ENCODE peak calls at places on chromosomes 12 and 14, in six cellular contexts. X is stomach, D is adrenal gland, C is A549, Y is HepG2, V is tibial nerve. K is an unnamed sample.

GRCh38 chr14:95292660-95293425 is 26.9 kb downstream of the CLMN start:
- DNase-seq in X (no peak), D (no peak), V (no peak), Y (no peak), C (no peak), K (no peak)

GRCh38 chr12:88553941-88554658 is 26.2 kb downstream of the KITLG start:
- DNase-seq in V (peak), D (no peak), Y (peak), X (no peak), C (no peak), K (no peak)

GRCh38 chr14:83347874-83348273 is 1814.2 kb upstream of the SEL1L start:
- DNase-seq in D (no peak), X (no peak), V (no peak), Y (no peak), C (no peak), K (no peak)

GRCh38 chr12:92462049-92462448 is 240.7 kb upstream of the PLEKHG7 start:
- DNase-seq in V (no peak), Y (peak), D (no peak), X (no peak), C (no peak), K (no peak)

GRCh38 chr12:81296556-81297305 is 218.9 kb downstream of the ACSS3 start:
- DNase-seq in D (peak), V (no peak), C (no peak), X (no peak), Y (no peak), K (peak)

GRCh38 chr14:104603623-104604401 is 760 bp downstream of the TMEM179 start:
- DNase-seq in C (no peak), V (no peak), Y (no peak), X (no peak), D (no peak), K (no peak)

GRCh38 chr12:58727526-58727925 is 192.8 kb downstream of the LRIG3 start:
- DNase-seq in Y (no peak), X (no peak), V (no peak), C (no peak), D (no peak), K (no peak)

GRCh38 chr14:67653651-67654280 is 20.7 kb downstream of the VTI1B start:
- DNase-seq in Y (no peak), D (no peak), X (no peak), C (no peak), V (no peak), K (no peak)

GRCh38 chr12:130589391-130590317 is 126.4 kb downstream of the RIMBP2 start:
- DNase-seq in V (no peak), X (no peak), Y (no peak), D (no peak), C (no peak), K (no peak)

GRCh38 chr12:91113621-91114020 is 2.3 kb upstream of the LUM start:
- DNase-seq in V (no peak), X (no peak), C (no peak), Y (no peak), D (no peak), K (no peak)

GRCh38 chr12:100591979-100592378 is 18.5 kb downstream of the GAS2L3 start:
- DNase-seq in X (no peak), C (no peak), Y (peak), V (no peak), D (no peak), K (no peak)

GRCh38 chr14:104743461-104744380 is 9.2 kb upstream of the SIVA1 start:
- DNase-seq in D (no peak), Y (no peak), C (no peak), X (no peak), V (no peak), K (no peak)

GRCh38 chr12:57522019-57522886 is at the start of gene MBD6:
- DNase-seq in Y (peak), C (peak), X (peak), D (peak), V (peak), K (peak)
- TF ChIP-seq POLR2A in Y (peak), C (no peak), X (no peak), D (peak), V (peak), K (peak)

DNA sequence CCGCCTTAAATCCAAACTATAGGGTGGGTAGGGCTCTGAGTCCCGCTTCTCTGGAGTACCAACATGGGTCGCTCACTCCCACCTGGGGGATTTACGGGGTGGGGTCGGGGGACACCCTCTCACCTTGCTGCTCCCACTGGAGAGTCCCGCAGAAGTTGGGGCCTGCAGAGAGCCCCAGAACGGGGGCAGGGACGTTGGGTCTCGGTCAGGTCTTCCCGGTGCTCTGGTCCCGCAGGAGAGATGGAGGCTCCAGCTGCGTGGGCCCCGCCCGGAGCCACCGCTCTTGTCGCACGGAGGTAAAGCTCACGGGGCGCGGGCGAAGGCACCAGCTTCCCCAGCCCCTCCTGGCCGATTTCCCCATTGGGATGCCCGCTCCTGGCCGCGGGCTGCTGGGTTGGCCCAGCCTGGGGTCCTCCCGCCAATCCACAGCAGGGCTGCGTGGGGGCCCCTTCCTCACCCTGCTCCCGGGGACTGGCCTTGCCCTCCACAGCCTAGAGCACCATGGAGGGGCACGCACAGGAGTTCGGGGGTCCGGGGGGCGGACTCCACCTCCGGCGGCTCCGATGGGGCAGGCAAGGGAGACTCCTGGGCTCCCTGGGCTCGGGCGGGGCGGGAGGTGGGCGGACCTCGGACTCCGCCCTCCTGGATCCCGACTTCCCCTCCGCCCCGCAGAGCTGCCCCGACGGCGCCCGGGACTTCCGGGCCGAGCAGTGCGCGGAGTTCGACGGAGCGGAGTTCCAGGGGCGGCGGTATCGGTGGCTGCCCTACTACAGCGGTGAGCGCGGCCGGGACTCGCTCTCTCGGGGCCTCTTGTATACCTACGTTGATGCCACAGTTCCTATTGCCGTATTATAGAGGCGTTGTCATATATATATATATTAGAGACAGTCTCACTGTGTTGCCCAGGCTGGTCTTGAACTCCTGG is 8.4 kb downstream of the PAPLN start:
- DNase-seq in V (no peak), Y (no peak), D (no peak), X (peak), C (no peak), K (no peak)
- TF ChIP-seq POLR2A in V (no peak), Y (no peak), D (no peak), X (no peak), C (no peak), K (no peak)

GRCh38 chr12:109111775-109112491 is 4.5 kb upstream of the ACACB start:
- DNase-seq in X (peak), Y (peak), C (peak), D (peak), V (peak), K (no peak)
- TF ChIP-seq POLR2A in X (no peak), Y (no peak), C (no peak), D (no peak), V (peak), K (no peak)

GRCh38 chr12:121888478-121889266 is at the start of gene PSMD9:
- DNase-seq in D (peak), X (peak), Y (peak), V (peak), C (peak), K (peak)
- TF ChIP-seq POLR2A in D (peak), X (no peak), Y (peak), V (peak), C (peak), K (peak)

GRCh38 chr14:68788275-68789001 is 4.4 kb downstream of the ZFP36L1 start:
- DNase-seq in C (no peak), X (no peak), V (no peak), Y (no peak), D (no peak), K (no peak)

GRCh38 chr14:68787235-68787727 is 5.6 kb downstream of the ZFP36L1 start:
- DNase-seq in V (no peak), X (peak), Y (no peak), C (no peak), D (no peak), K (no peak)

GRCh38 chr14:68789798-68790655 is 2.8 kb downstream of the ZFP36L1 start:
- DNase-seq in X (peak), Y (no peak), D (peak), C (no peak), V (no peak), K (no peak)

GRCh38 chr14:68790656-68791077 is 2.2 kb downstream of the ZFP36L1 start:
- DNase-seq in X (peak), D (no peak), C (no peak), Y (no peak), V (no peak), K (no peak)

GRCh38 chr14:68789002-68789797 is 3.7 kb downstream of the ZFP36L1 start:
- DNase-seq in V (peak), D (peak), X (peak), Y (peak), C (peak), K (no peak)
- TF ChIP-seq POLR2A in V (no peak), D (peak), X (no peak), Y (no peak), C (no peak), K (no peak)

GRCh38 chr14:101383737-101384338 is 177.5 kb upstream of the DIO3 start:
- DNase-seq in V (no peak), C (no peak), D (no peak), X (no peak), Y (no peak), K (no peak)
- TF ChIP-seq POLR2A in V (no peak), C (no peak), D (no peak), X (no peak), Y (no peak), K (no peak)

DNA sequence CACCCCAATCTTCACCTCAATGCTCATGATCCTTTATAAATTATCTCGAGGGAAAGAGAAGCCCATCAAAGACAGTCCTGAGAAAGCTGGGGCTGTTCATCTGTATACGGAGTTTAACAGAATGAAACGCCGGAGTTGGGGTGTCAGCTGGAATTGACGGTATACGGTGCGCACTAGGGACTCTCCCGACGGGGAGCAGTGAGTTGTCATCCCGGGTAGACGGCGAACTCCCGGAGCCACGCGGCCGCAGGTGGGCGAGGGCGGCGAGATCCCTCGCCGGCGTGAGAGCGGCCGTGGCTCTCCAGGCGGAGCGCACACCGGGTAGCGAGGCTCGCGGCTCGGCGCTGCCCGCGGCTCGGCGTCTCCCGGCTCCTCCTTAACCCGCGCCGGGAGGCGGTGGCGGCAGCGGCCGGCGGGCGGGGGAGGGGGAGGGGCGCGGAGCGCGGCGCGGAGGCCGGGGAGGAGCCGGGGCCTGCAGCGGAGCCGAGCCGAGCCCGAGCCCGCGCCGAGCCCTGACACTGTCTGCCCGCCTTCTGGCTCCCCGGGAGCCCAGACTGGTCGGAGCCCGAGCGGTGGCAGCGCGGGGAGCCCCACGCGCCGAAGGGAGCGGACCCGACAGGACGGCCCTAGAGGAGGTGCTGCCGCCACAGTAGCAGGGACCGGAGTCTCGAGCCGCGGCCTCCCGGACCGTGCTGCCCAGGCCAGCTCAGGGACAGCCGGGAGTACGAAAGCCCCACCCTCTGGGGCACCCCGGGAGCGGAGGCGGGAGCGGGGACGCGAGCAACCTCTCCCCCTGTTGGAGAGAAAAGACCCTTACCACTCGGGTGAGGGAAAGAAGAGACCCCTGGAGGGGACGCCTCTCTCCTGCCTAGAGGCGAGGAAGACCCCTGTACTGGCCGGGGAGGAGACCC is at the start of gene FOXJ2:
- DNase-seq in D (peak), V (peak), Y (peak), C (peak), X (peak), K (peak)
- TF ChIP-seq POLR2A in D (peak), V (peak), Y (peak), C (peak), X (no peak), K (peak)

K was measured in H54.